ENCODE peak calls at places on chromosomes 2 and 18, in five cellular contexts. F, J, N, T and M are unnamed samples.

GRCh38 chr2:166163775-166164174 is 36.0 kb upstream of the SCN1A start:
- DNase-seq in N (no peak), J (no peak), F (no peak), T (no peak), M (no peak)

GRCh38 chr2:175234153-175234552 is 52.6 kb upstream of the ATP5MC3 start:
- DNase-seq in J (no peak), T (no peak), F (no peak), N (no peak), M (no peak)

GRCh38 chr2:231270221-231271114 is 72.0 kb downstream of the ARMC9 start:
- DNase-seq in F (no peak), N (no peak), T (no peak), J (no peak), M (no peak)

GRCh38 chr18:44968336-44968735 is 287.6 kb downstream of the SETBP1 start:
- DNase-seq in J (no peak), T (no peak), N (no peak), F (no peak), M (no peak)

GRCh38 chr2:128494640-128495321 is 176.1 kb upstream of the HS6ST1 start:
- DNase-seq in F (no peak), T (no peak), J (peak), N (no peak), M (no peak)

GRCh38 chr2:241774419-241775222 is 2.0 kb upstream of the GAL3ST2 start:
- DNase-seq in N (no peak), J (peak), F (no peak), T (peak), M (no peak)

GRCh38 chr2:38615237-38615636 is 12.5 kb upstream of the HNRNPLL start:
- DNase-seq in J (peak), N (no peak), T (no peak), F (no peak), M (no peak)

GRCh38 chr2:27309651-27310050 is 1.4 kb upstream of the UCN start:
- DNase-seq in F (no peak), N (no peak), J (no peak), T (no peak), M (no peak)

GRCh38 chr2:32963941-32964340 is 17.2 kb downstream of the LTBP1 start:
- DNase-seq in F (no peak), J (peak), N (no peak), T (no peak), M (no peak)

GRCh38 chr2:143581989-143582719 is 452.9 kb downstream of the ARHGAP15 start:
- DNase-seq in T (no peak), N (no peak), F (no peak), J (no peak), M (no peak)

GRCh38 chr2:46878240-46878877 is 37.2 kb downstream of the MCFD2 start:
- DNase-seq in J (no peak), F (no peak), N (no peak), T (no peak), M (no peak)

GRCh38 chr18:7084766-7085080 is 32.9 kb downstream of the LAMA1 start:
- DNase-seq in F (no peak), T (no peak), N (no peak), J (peak), M (no peak)

GRCh38 chr2:38178556-38179419 is 102.8 kb upstream of the CYP1B1 start:
- DNase-seq in N (no peak), J (peak), F (peak), T (no peak), M (no peak)

GRCh38 chr2:8090748-8091700 is 590.8 kb upstream of the ID2 start:
- DNase-seq in N (no peak), F (peak), J (peak), T (peak), M (no peak)

GRCh38 chr2:17122887-17123501 is 395.2 kb downstream of the RAD51AP2 start:
- DNase-seq in J (no peak), T (no peak), N (no peak), F (no peak), M (no peak)

GRCh38 chr2:213216461-213216860 is 65.0 kb upstream of the IKZF2 start:
- DNase-seq in T (no peak), F (no peak), J (peak), N (no peak), M (no peak)

GRCh38 chr2:86518498-86518897 is 44.7 kb downstream of the CHMP3 start:
- DNase-seq in T (no peak), J (no peak), N (no peak), F (no peak), M (no peak)

GRCh38 chr2:214481204-214481603 is 70.3 kb downstream of the VWC2L start:
- DNase-seq in J (peak), T (no peak), N (no peak), F (no peak), M (no peak)

GRCh38 chr2:137969876-137970275 is 5.6 kb downstream of the HNMT start:
- DNase-seq in F (no peak), N (no peak), T (no peak), J (no peak), M (no peak)

GRCh38 chr2:152395132-152396024 is 60.4 kb downstream of the FMNL2 start:
- DNase-seq in J (peak), T (no peak), F (no peak), N (no peak), M (no peak)

GRCh38 chr2:62661263-62661635 is 44.3 kb upstream of the EHBP1 start:
- DNase-seq in F (no peak), T (no peak), N (no peak), J (peak), M (no peak)

GRCh38 chr18:48036641-48037421 is 106.4 kb upstream of the SMAD2 start:
- DNase-seq in N (no peak), J (no peak), T (peak), F (no peak), M (peak)

GRCh38 chr2:98926601-98927000 is 9.4 kb downstream of the CRACDL start:
- DNase-seq in N (no peak), F (no peak), T (no peak), J (peak), M (no peak)

GRCh38 chr2:21317131-21317530 is 193.4 kb downstream of the TDRD15 start:
- DNase-seq in T (peak), N (peak), F (peak), J (no peak), M (no peak)

GRCh38 chr18:3449702-3450357 is at the start of gene TGIF1:
- DNase-seq in J (peak), T (peak), N (peak), F (peak), M (no peak)

GRCh38 chr2:238304116-238304515 is 15.7 kb upstream of the PER2 start:
- DNase-seq in N (no peak), T (no peak), J (no peak), F (no peak), M (no peak)

GRCh38 chr2:173815778-173816177 is 149.4 kb downstream of the SP3 start:
- DNase-seq in T (no peak), N (no peak), F (no peak), J (no peak), M (no peak)

GRCh38 chr18:62448426-62448825 is 74.4 kb upstream of the ZCCHC2 start:
- DNase-seq in N (no peak), J (no peak), F (no peak), T (no peak), M (no peak)

GRCh38 chr2:190698895-190699294 is 50.0 kb downstream of the NAB1 start:
- DNase-seq in F (no peak), N (no peak), J (peak), T (no peak), M (no peak)

GRCh38 chr2:159677654-159678053 is 34.7 kb upstream of the MARCHF7 start:
- DNase-seq in J (peak), F (no peak), N (no peak), T (no peak), M (no peak)

GRCh38 chr2:236333417-236334121 is 69.4 kb upstream of the ASB18 start:
- DNase-seq in T (no peak), N (no peak), J (no peak), F (no peak), M (no peak)

GRCh38 chr2:61536086-61536722 is 2.0 kb downstream of the XPO1 start:
- DNase-seq in F (no peak), J (peak), T (peak), N (no peak), M (no peak)

GRCh38 chr2:171882095-171882769 is 11.8 kb downstream of the SLC25A12 start:
- DNase-seq in T (no peak), N (no peak), J (peak), F (no peak), M (no peak)

GRCh38 chr2:11703700-11704099 is 33.7 kb upstream of the NTSR2 start:
- DNase-seq in J (peak), T (no peak), N (no peak), F (no peak), M (no peak)

GRCh38 chr2:216478151-216478550 is 20.5 kb upstream of the RPL37A start:
- DNase-seq in N (no peak), T (no peak), J (peak), F (no peak), M (no peak)

GRCh38 chr18:36511791-36512352 is 214.4 kb downstream of the FHOD3 start:
- DNase-seq in F (no peak), J (no peak), N (no peak), T (no peak), M (no peak)

GRCh38 chr2:219308142-219309093 is 783 bp downstream of the PTPRN start:
- DNase-seq in N (peak), F (no peak), T (peak), J (peak), M (peak)

DNA sequence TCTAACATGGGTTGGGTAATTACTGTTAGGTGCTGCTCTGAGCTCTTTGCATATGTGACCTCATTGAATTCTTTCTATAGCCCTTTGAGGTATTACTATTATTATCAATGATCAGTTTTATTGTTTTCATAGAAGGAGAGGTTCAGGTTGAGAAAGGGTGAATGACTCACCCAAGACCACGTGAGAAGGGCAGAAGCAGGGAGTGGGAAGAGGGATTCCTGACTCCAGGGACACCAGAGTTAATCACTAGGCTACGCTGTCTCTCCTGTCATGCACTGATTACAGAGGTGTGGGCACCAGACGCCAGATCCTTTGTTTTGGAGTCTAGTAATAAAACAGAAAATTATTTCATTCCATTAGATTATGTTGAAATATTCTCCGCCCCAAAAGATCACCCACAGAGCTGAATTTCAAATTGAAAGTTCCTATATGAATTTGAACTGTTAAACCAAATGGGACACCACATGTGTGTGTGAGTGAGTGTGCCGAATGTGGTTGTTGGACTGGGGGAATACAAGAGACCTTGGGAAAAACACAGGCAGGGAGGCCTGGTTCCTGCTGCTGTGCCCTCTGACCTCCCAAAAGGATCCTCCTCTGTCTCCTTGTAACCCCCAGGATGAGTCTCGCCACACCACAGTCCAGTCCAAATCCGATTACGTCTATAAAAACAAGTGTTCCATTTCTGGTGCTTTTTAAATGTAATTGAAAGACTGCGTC is 215.4 kb downstream of the ZNF521 start:
- DNase-seq in F (no peak), T (no peak), J (peak), N (no peak), M (no peak)
- TF ChIP-seq CTCF in F (no peak), T (no peak), J (no peak), N (no peak), M (no peak)

DNA sequence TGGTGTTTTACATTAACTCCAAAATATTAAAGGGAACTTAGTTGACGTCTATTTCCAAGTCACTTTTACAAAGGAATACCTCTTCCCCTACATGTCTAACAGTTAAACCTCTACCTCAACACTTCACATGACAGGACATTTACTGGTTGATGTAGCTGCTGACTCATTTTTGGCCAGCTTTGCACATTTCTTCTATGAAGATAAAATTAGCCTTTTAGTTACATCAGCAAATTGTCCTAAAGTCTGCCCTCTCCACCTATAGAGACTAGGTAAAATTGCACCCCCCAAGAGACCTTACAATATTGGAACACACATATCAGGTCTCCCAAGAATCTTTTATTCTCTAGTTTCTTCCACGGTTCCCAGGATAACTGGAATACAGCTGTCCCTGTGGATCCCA is 10.1 kb upstream of the CERS6 start:
- DNase-seq in F (no peak), N (no peak), T (no peak), J (no peak), M (no peak)
- TF ChIP-seq CTCF in F (no peak), N (no peak), T (no peak), J (no peak), M (no peak)

DNA sequence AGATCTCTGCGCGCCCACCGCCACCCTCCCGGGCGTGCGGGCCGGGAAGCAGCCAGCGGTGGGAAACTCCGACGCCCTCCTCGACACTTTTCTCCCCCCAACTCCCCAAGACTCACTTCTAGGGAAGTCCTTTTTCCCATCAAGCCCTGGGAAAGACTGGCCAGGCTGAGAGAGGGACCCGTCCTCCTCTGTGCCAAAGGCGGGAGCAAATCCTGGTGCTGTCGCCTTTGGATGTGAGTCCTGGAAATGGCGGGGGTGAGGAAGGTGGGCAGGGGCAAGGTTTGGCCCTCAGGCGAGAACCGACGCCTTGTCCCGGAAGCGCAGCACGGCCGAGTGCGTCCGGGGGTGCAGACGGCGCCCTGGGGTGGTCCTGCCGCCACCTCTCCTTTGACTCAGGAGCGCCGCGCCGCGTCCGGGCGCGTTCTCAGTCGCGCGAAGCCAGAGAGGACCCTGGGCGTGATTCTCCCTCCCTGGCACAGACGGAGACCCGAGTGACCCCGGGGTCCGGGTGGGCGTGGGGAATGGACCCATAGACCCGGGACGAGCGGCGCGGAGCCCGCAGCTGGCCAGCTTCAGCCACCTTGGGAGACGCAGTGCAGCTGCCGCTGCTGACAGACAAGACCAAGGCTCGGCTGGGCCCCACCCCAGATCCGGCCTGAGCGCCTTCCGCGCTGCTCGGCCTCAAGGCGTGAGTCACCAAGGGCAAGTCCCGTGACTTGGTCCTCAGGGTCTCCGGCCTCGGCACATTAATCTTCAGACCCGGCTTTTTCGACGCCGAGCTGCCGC is 3.5 kb upstream of the LBX2 start:
- DNase-seq in F (peak), J (peak), N (no peak), T (peak), M (peak)
- TF ChIP-seq CTCF in F (no peak), J (peak), N (peak), T (no peak), M (peak)

DNA sequence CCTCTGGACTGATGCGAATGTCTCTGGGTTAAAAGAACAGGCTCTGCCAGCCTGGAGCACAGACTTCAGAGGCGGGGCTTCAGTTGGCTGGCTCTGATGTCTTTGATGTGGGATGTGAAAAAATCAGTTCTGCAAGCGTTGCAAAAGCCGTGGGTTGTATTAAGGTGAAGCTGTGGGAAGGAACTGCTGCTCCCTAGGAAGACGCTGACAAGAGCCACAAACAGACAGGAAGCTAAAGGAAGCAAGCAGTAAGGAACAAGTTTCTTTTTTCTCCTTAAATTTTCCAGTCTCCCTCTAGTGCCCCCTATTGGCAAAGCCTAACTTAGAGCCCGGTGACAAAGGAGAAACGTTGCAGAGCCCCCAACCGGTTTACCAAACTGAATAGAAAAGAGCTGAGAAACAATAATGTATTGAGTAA is 239.0 kb downstream of the CCDC178 start:
- DNase-seq in J (peak), N (no peak), F (no peak), T (peak), M (no peak)
- TF ChIP-seq CTCF in J (no peak), N (peak), F (no peak), T (peak), M (no peak)

GRCh38 chr2:43475137-43475846 is 120.5 kb downstream of the THADA start:
- DNase-seq in T (no peak), F (no peak), N (no peak), J (no peak), M (no peak)

GRCh38 chr2:43481927-43482542 is 113.8 kb downstream of the THADA start:
- DNase-seq in N (no peak), T (no peak), J (no peak), F (no peak), M (no peak)

GRCh38 chr2:43475922-43476321 is 119.9 kb downstream of the THADA start:
- DNase-seq in T (no peak), J (no peak), F (no peak), N (no peak), M (no peak)

GRCh38 chr2:43480874-43481273 is 115.0 kb downstream of the THADA start:
- DNase-seq in J (no peak), T (no peak), F (no peak), N (no peak), M (no peak)

DNA sequence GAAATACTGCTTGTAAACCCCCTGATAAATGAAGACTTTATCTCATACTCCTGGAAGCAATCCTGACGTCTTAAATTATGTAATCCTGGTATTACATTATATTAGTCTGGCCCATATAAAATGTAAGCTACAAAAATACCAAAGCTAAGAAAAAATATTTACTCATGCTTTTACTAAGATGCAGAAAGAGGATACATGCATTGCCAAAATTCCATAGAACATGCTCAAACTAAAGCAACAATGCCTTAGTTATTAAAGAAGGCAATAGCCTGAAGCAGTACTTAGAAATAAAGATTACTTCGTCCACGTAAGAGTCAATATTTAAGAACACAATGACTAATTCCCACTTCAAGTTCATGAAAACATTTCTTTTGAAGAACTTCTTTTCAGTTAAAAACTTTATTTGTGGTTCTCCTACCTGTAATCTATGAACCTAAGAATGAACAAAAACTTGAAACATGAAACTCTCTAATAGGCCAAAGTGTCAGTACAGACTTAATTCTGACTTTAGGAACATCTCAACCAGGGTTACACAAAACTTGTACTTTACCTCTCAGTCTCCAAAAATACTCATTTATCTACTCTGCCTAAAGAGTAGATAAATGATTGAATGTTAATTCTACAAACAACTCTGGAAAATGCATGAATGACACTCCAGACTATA is 117.3 kb downstream of the THADA start:
- DNase-seq in J (no peak), N (no peak), F (no peak), T (no peak), M (no peak)
- TF ChIP-seq CTCF in J (no peak), N (no peak), F (no peak), T (no peak), M (no peak)